ENCODE peak calls at places on chromosomes 12 and 14, in four cellular contexts. E is tibial nerve, S is GM23338, B is kidney. N is an unnamed sample.

GRCh38 chr12:13981296-13981962 is at the start of gene GRIN2B:
- DNase-seq in E (no peak), S (peak; percentile 76), B (no peak), N (no peak)

GRCh38 chr14:51967521-51967920 is 21.8 kb upstream of the RTRAF start:
- DNase-seq in E (no peak), S (no peak), B (no peak), N (no peak)

GRCh38 chr12:112148031-112148513 is 22.7 kb downstream of the TRAFD1 start:
- DNase-seq in E (no peak), S (no peak), B (no peak), N (no peak)

GRCh38 chr12:92431146-92431545 is 271.6 kb upstream of the PLEKHG7 start:
- DNase-seq in E (no peak), S (peak; percentile 32), B (no peak), N (no peak)

GRCh38 chr12:83793616-83794015 is 1106.9 kb downstream of the TMTC2 start:
- DNase-seq in E (no peak), S (no peak), B (no peak), N (no peak)

GRCh38 chr14:100900837-100901390 is 2.6 kb downstream of the RTL1 start:
- DNase-seq in E (no peak), S (peak; percentile 80), B (no peak), N (peak; percentile 77)

GRCh38 chr12:13982010-13982409 is 608 bp upstream of the GRIN2B start:
- DNase-seq in E (no peak), S (peak; percentile 88), B (no peak), N (no peak)

GRCh38 chr14:91968280-91968679 is 20.8 kb upstream of the FBLN5 start:
- DNase-seq in E (no peak), S (no peak), B (no peak), N (no peak)

GRCh38 chr12:106709068-106709511 is 65.4 kb upstream of the RIC8B start:
- DNase-seq in E (no peak), S (peak; percentile 32), B (no peak), N (no peak)

GRCh38 chr14:23483216-23483854 is 13.8 kb downstream of the NGDN start:
- DNase-seq in E (no peak), S (peak; percentile 93), B (no peak), N (no peak)

GRCh38 chr14:101600336-101600890 is 39.1 kb downstream of the DIO3 start:
- DNase-seq in E (no peak), S (no peak), B (no peak), N (no peak)

GRCh38 chr12:102645968-102646367 is 165.6 kb upstream of the IGF1 start:
- DNase-seq in E (no peak), S (no peak), B (no peak), N (no peak)

GRCh38 chr12:52871291-52871961 is 22.6 kb upstream of the KRT78 start:
- DNase-seq in E (peak; percentile 56), S (no peak), B (peak; percentile 83), N (no peak)

GRCh38 chr14:75247286-75247922 is 31.2 kb upstream of the FOS start:
- DNase-seq in E (no peak), S (no peak), B (peak; percentile 48), N (no peak)

GRCh38 chr12:47822863-47823262 is 3.2 kb upstream of the HDAC7 start:
- DNase-seq in E (no peak), S (no peak), B (no peak), N (no peak)
- H3K27ac ChIP-seq in E (peak overlapping the region; percentile 99), S (no peak overlapping the region), B (peak overlapping the region; percentile 94), N (no peak overlapping the region)

GRCh38 chr12:116528498-116528897 is 30.7 kb upstream of the MAP1LC3B2 start:
- DNase-seq in E (no peak), S (no peak), B (no peak), N (no peak)

GRCh38 chr12:116528067-116528466 is 31.1 kb upstream of the MAP1LC3B2 start:
- DNase-seq in E (no peak), S (no peak), B (no peak), N (no peak)

GRCh38 chr12:116524311-116524710 is 34.9 kb upstream of the MAP1LC3B2 start:
- DNase-seq in E (no peak), S (no peak), B (no peak), N (no peak)

GRCh38 chr12:116525418-116526001 is 33.7 kb upstream of the MAP1LC3B2 start:
- DNase-seq in E (peak; percentile 68), S (peak; percentile 70), B (peak; percentile 92), N (peak; percentile 79)

GRCh38 chr12:116524964-116525379 is 34.2 kb upstream of the MAP1LC3B2 start:
- DNase-seq in E (no peak), S (peak; percentile 83), B (peak; percentile 12), N (no peak)
- TF ChIP-seq CTCF in E (no peak), S (no peak), B (no peak), N (no peak)

GRCh38 chr14:68815288-68816182 is 22.7 kb upstream of the ZFP36L1 start:
- DNase-seq in E (peak; percentile 43), S (no peak), B (no peak), N (no peak)

GRCh38 chr14:68814376-68815287 is 21.8 kb upstream of the ZFP36L1 start:
- DNase-seq in E (peak; percentile 50), S (peak; percentile 85), B (peak; percentile 87), N (no peak)

GRCh38 chr14:68816943-68817430 is 24.1 kb upstream of the ZFP36L1 start:
- DNase-seq in E (no peak), S (no peak), B (no peak), N (no peak)

GRCh38 chr14:68817513-68818212 is 24.8 kb upstream of the ZFP36L1 start:
- DNase-seq in E (no peak), S (no peak), B (no peak), N (peak; percentile 5)

GRCh38 chr14:68816183-68816942 is 23.5 kb upstream of the ZFP36L1 start:
- DNase-seq in E (peak; percentile 85), S (peak; percentile 93), B (peak; percentile 97), N (peak; percentile 96)
- H3K4me3 ChIP-seq in E (peak overlapping the region; percentile 45), S (peak overlapping the region; percentile 60), B (peak overlapping the region; percentile 13), N (peak overlapping the region; percentile 3)

DNA sequence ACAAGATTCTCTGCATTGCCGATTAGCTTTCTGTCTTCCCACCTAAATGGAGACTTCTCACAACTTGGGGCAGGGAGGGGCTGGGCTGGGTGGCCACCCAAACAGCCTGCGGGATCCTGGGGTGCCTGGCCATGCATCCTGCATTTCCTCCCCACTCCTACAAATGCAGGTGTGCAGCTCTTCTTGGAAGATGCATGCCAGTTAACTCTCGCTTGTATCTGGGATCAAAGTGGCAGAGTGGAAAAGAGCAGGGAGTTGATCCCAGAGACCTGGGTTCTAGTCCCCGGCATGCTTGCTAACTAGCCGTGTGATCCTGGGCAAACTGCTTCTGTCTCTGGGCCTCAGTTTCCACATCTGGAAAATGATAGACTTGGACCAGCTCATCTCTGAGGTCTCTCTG is 136.6 kb downstream of the TSPAN9 start:
- DNase-seq in E (no peak), S (no peak), B (no peak), N (no peak)
- H3K27ac ChIP-seq in E (no peak overlapping the region), S (no peak overlapping the region), B (no peak overlapping the region), N (no peak overlapping the region)

GRCh38 chr14:30903285-30904124 is 29.1 kb downstream of the COCH start:
- DNase-seq in E (no peak), S (no peak), B (no peak), N (no peak)

GRCh38 chr14:30907659-30908057 is 33.3 kb downstream of the COCH start:
- DNase-seq in E (no peak), S (no peak), B (no peak), N (no peak)

GRCh38 chr14:30908826-30909225 is 34.5 kb downstream of the COCH start:
- DNase-seq in E (no peak), S (no peak), B (no peak), N (no peak)

GRCh38 chr14:30906752-30907658 is 32.6 kb downstream of the COCH start:
- DNase-seq in E (no peak), S (no peak), B (no peak), N (no peak)
- TF ChIP-seq CTCF in E (no peak), S (peak; percentile 34), B (peak; percentile 8), N (no peak)

GRCh38 chr12:29771165-29771564 is 12.6 kb downstream of the TMTC1 start:
- DNase-seq in E (no peak), S (no peak), B (no peak), N (no peak)

GRCh38 chr12:29773076-29773475 is 10.7 kb downstream of the TMTC1 start:
- DNase-seq in E (no peak), S (no peak), B (no peak), N (no peak)

GRCh38 chr12:29769162-29769820 is 14.5 kb downstream of the TMTC1 start:
- DNase-seq in E (peak; percentile 35), S (no peak), B (no peak), N (no peak)

GRCh38 chr12:29771786-29772185 is 12.0 kb downstream of the TMTC1 start:
- DNase-seq in E (no peak), S (no peak), B (no peak), N (no peak)

GRCh38 chr12:29768372-29768771 is 15.4 kb downstream of the TMTC1 start:
- DNase-seq in E (no peak), S (no peak), B (no peak), N (no peak)
- H3K4me3 ChIP-seq in E (no peak overlapping the region), S (no peak overlapping the region), B (no peak overlapping the region), N (no peak overlapping the region)

N was measured in pancreas.